ENCODE peak calls at places on chromosomes 2 and 18, in ten cellular contexts. H is K562, Q is transverse colon, P is Panc1, M is HCT116, C is H1, S is stomach, Z is breast epithelium, K is vagina, T is sigmoid colon. W is an unnamed sample.
A peak's percentile ranks its signal among the peaks of the same experiment; 100 is the strongest.

GRCh38 chr18:75111673-75112485 is 97.1 kb downstream of the PTGR3 start:
- DNase-seq in M (no peak), K (no peak), Z (no peak), S (no peak), Q (no peak), P (no peak), H (no peak), C (no peak), T (no peak), W (no peak)

GRCh38 chr2:159484537-159484936 is 131.8 kb downstream of the BAZ2B start:
- DNase-seq in Q (no peak), T (no peak), M (no peak), S (no peak), C (no peak), K (no peak), Z (no peak), H (no peak), P (no peak), W (no peak)

GRCh38 chr2:24329700-24330099 is 30.6 kb downstream of the ITSN2 start:
- DNase-seq in C (no peak), S (no peak), M (no peak), H (no peak), P (no peak), K (no peak), Q (no peak), Z (no peak), T (no peak), W (no peak)

GRCh38 chr2:236998758-236999157 is 86.9 kb upstream of the COPS8 start:
- DNase-seq in M (no peak), P (no peak), K (no peak), Q (no peak), Z (no peak), S (no peak), H (no peak), C (no peak), T (no peak), W (no peak)

GRCh38 chr2:43393918-43394317 is 167.5 kb upstream of the ZFP36L2 start:
- DNase-seq in T (no peak), Q (no peak), C (no peak), K (no peak), S (no peak), P (no peak), Z (no peak), M (no peak), H (no peak), W (no peak)

GRCh38 chr2:235634435-235635152 is 140.8 kb downstream of the AGAP1 start:
- DNase-seq in K (no peak), Z (no peak), T (no peak), M (no peak), S (no peak), C (no peak), P (no peak), H (no peak), Q (no peak), W (no peak)

GRCh38 chr2:46306988-46307655 is 9.9 kb downstream of the EPAS1 start:
- DNase-seq in Q (no peak), S (no peak), P (no peak), H (no peak), T (no peak), C (no peak), M (no peak), Z (no peak), K (no peak), W (no peak)

GRCh38 chr2:176446718-176447414 is 177.6 kb downstream of the MTX2 start:
- DNase-seq in H (no peak), C (no peak), P (no peak), Q (no peak), Z (no peak), K (no peak), M (no peak), S (no peak), T (no peak), W (no peak)

GRCh38 chr2:178425255-178425827 is 25.6 kb downstream of the PRKRA start:
- DNase-seq in T (no peak), Z (no peak), H (no peak), P (no peak), S (no peak), K (no peak), M (no peak), C (no peak), Q (no peak), W (no peak)

GRCh38 chr2:178419123-178419522 is 31.9 kb downstream of the PRKRA start:
- DNase-seq in K (no peak), P (no peak), Z (no peak), M (no peak), H (peak; percentile 32), S (no peak), Q (no peak), T (no peak), C (no peak), W (no peak)

GRCh38 chr2:178420463-178420990 is 30.4 kb downstream of the PRKRA start:
- DNase-seq in S (no peak), Z (no peak), C (no peak), Q (no peak), K (no peak), M (no peak), T (no peak), H (no peak), P (no peak), W (no peak)

GRCh38 chr2:178418426-178418825 is 32.5 kb downstream of the PRKRA start:
- DNase-seq in C (no peak), Q (no peak), P (no peak), K (no peak), T (no peak), H (no peak), Z (no peak), S (no peak), M (no peak), W (no peak)

DNA sequence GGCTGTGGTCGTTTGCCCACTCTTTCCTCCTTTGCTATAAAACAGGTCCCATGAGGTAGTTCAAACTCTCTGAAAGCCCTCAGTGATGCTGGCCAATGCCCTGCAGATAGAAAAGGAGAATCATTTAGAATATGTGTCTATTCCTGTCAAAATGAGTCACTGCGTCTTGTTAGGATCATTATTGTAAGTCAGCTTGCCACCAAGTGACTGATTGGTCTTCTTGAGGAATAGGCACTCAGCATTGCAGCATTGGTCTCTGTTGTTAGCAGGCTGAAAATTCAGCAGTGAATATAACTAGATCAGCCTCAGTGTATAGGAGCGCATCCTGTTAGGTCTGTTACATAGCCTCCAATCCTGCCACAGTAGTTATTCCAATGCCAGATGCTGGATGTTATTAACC is 28.9 kb downstream of the PRKRA start:
- DNase-seq in P (no peak), T (no peak), Z (no peak), S (no peak), Q (no peak), K (no peak), C (no peak), M (no peak), H (no peak), W (no peak)
- TF ChIP-seq CTCF in P (no peak), T (no peak), Z (no peak), S (no peak), Q (no peak), K (no peak), C (no peak), M (no peak), H (no peak), W (no peak)

GRCh38 chr2:27000995-27001394 is 30.6 kb downstream of the MAPRE3 start:
- DNase-seq in C (no peak), H (no peak), M (no peak), T (no peak), P (no peak), Z (no peak), Q (no peak), K (no peak), S (no peak), W (no peak)

GRCh38 chr2:27003003-27003402 is 29.8 kb upstream of the TMEM214 start:
- DNase-seq in K (no peak), S (no peak), H (no peak), T (no peak), M (no peak), Q (no peak), C (no peak), Z (no peak), P (no peak), W (no peak)

GRCh38 chr2:26998323-26998722 is 27.9 kb downstream of the MAPRE3 start:
- DNase-seq in C (no peak), P (no peak), H (no peak), S (no peak), Z (no peak), K (no peak), T (no peak), M (no peak), Q (no peak), W (no peak)

GRCh38 chr2:27001851-27002369 is 30.9 kb upstream of the TMEM214 start:
- DNase-seq in M (no peak), Q (no peak), P (no peak), K (no peak), T (no peak), S (no peak), H (peak; percentile 42), Z (no peak), C (no peak), W (no peak)

DNA sequence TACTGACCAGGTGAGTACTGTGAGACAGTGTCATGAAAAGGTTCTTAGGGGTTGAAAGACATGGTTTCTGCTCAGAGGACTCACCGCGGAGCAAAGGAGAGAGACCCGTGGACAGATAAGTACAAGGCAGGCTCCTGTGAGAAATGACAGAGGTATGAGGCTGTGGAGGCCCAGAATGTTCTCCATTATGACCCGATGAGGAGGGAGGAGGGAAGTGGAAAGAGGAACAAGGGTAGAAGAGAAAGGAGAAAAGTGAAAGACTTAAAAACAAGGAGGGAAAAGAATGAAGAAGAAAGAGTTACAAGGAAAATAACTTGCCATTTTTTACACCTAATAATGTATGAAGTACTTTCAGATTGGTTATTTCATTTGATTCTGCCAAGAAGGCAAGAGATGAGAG is 29.8 kb downstream of the MAPRE3 start:
- DNase-seq in Q (no peak), C (no peak), S (no peak), P (no peak), T (no peak), H (no peak), M (no peak), K (no peak), Z (no peak), W (no peak)
- TF ChIP-seq POLR2AphosphoS5 in Q (no peak), C (no peak), S (no peak), P (no peak), T (no peak), H (no peak), M (no peak), K (no peak), Z (no peak), W (no peak)

DNA sequence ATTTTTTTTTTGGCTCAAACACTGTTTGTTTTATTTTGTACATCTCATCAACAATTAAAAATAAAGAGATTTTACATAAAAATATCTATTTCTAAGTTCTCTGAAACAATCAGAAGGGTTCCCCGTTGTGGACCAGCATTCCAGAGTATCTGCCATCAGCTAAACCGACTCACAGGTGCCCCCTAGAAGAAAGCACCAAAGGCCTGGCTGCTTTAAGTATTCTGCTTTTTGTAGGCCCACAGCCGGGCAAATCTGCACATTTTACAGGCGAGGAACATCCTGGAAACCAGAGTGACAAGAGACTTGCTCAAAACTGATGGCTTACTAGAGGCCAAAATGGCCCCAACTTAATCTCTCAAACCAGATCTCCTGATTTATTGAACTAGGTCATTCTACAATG is 82.2 kb upstream of the SETBP1 start:
- DNase-seq in Z (no peak), T (no peak), S (no peak), P (no peak), K (no peak), C (no peak), Q (no peak), M (no peak), H (no peak), W (no peak)
- TF ChIP-seq CTCF in Z (no peak), T (no peak), S (no peak), P (no peak), K (no peak), C (no peak), Q (no peak), M (no peak), H (no peak), W (no peak)

DNA sequence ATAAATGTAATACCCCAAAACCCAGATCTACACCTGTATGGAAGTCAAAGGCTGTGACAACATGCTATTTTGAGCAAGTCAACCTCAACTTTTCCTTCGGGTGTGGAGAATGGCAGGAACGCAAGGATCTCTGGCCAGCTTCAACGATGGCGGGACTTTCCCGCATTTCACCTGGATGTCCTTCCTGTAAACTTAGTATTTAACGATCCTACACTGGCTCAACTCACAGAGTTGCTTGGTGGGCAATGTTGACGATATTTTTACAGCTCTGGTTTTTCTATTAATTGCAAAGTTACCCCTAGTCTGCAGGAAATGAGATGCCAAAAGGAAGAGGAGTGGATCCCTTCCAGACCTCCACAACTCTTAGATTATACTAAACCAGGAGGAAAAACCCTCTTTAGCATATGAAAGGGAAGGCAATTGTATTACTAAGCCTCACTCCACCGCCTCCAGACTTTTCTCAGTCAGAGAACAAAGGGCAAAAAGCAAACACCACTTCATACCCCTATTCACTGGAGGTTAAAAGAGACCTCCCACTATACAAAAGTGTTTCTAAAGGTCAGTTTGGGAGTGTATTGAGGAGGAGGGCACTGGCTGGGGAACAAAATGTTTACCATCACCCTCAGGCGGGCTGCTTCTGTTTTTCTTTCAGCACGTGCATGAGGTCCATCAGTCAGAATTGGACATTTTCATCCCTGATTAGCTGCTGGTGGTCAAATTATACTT is 56.5 kb upstream of the ACVR1 start:
- DNase-seq in C (peak; percentile 63), P (no peak), S (no peak), Q (no peak), Z (no peak), T (no peak), M (no peak), K (no peak), H (no peak), W (no peak)
- TF ChIP-seq POLR2AphosphoS5 in C (no peak), P (no peak), S (no peak), Q (no peak), Z (no peak), T (no peak), M (no peak), K (no peak), H (no peak), W (no peak)

W was measured in upper lobe of left lung.